ENCODE peak calls at places on chromosomes 13 and 19, in five cellular contexts. T is stomach, I is endothelial cell of umbilical vein, M is lung, V is HAP-1. K is an unnamed sample.

GRCh38 chr19:56946164-56946563 is 105.6 kb upstream of the PEG3 start:
- DNase-seq in T (no peak), I (no peak), M (no peak), V (no peak), K (no peak)

GRCh38 chr13:23905766-23906165 is 8.5 kb upstream of the C1QTNF9B start:
- DNase-seq in T (no peak), I (no peak), M (no peak), V (no peak), K (no peak)

GRCh38 chr19:12260861-12261260 is 33.8 kb downstream of the ZNF44 start:
- DNase-seq in T (no peak), I (no peak), M (no peak), V (no peak), K (no peak)

GRCh38 chr19:56720281-56720680 is 48.7 kb upstream of the ZNF835 start:
- DNase-seq in T (no peak), I (no peak), M (no peak), V (no peak), K (no peak)

GRCh38 chr19:1113278-1113985 is 9.6 kb downstream of the GPX4 start:
- DNase-seq in T (peak; percentile 97), I (peak; percentile 93), M (peak; percentile 94), V (peak; percentile 79), K (no peak)

GRCh38 chr13:33089311-33089710 is 73.1 kb downstream of the KL start:
- DNase-seq in T (no peak), I (no peak), M (no peak), V (no peak), K (no peak)

GRCh38 chr19:7645159-7645558 is 8.2 kb downstream of the STXBP2 start:
- DNase-seq in T (no peak), I (no peak), M (no peak), V (no peak), K (no peak)

GRCh38 chr13:30346159-30346788 is 38.9 kb upstream of the KATNAL1 start:
- DNase-seq in T (peak; percentile 59), I (no peak), M (no peak), V (no peak), K (no peak)

GRCh38 chr13:19601749-19602725 is 31.4 kb upstream of the MPHOSPH8 start:
- DNase-seq in T (peak; percentile 37), I (peak; percentile 52), M (no peak), V (peak; percentile 41), K (no peak)

GRCh38 chr13:98478134-98479129 is 98.5 kb downstream of the STK24 start:
- DNase-seq in T (no peak), I (peak; percentile 24), M (no peak), V (no peak), K (peak; percentile 86)

GRCh38 chr19:37977992-37978391 is 71.0 kb downstream of the SIPA1L3 start:
- DNase-seq in T (no peak), I (peak; percentile 37), M (no peak), V (no peak), K (no peak)

GRCh38 chr13:51781246-51782022 is 22.5 kb downstream of the DHRS12 start:
- DNase-seq in T (peak; percentile 61), I (peak; percentile 39), M (no peak), V (no peak), K (no peak)

GRCh38 chr13:110127986-110128511 is 178.9 kb downstream of the COL4A1 start:
- DNase-seq in T (no peak), I (no peak), M (peak; percentile 14), V (no peak), K (no peak)

GRCh38 chr13:33277946-33278345 is 7.6 kb downstream of the STARD13 start:
- DNase-seq in T (no peak), I (no peak), M (no peak), V (no peak), K (no peak)

DNA sequence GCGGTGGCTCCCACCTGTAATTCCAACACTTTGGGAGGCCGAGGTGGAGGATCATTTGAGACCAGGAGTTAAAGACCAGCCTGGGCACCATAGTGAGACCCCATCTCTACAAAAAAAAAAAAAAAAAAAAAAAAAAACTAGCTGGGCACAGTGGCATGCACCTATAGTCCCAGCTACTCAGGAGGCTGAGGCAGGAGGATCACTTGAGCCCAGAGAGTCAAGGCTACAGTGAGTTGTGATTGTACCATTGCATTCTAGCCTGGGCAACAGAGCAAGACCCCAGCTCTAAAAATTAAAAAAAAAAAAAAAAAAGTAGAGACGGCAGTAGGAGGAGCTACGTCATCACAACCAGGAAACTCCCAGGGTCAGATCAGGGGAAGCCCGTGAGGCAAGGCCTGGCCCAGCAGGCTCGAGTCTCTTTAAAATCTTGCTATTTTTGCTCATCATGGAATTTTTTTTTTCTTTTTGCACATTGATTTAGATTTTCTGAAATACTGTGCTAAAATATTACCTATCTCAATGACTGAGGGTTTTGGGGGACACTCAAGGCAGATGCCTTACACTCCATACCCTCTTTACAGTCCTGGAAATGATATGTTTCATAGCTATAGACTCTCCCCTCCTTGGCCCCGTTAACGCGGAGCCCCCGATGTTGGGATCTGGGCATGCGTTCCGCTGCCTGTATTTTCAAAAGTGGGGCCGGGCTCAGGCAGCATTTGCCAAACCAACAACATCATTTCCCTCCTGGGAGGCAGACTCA is 44.4 kb upstream of the USE1 start:
- DNase-seq in T (no peak), I (no peak), M (no peak), V (no peak), K (no peak)
- H3K36me3 ChIP-seq in T (peaks cover 100% of the 10 kb centered on the region), I (peaks cover 32% of the 10 kb centered on the region), M (peaks cover 68% of the 10 kb centered on the region), V (peaks cover 25% of the 10 kb centered on the region), K (peaks cover 1% of the 10 kb centered on the region)

GRCh38 chr19:42188665-42189064 is 28.8 kb downstream of the DEDD2 start:
- DNase-seq in T (no peak), I (no peak), M (no peak), V (no peak), K (no peak)

GRCh38 chr19:42185281-42185680 is 32.2 kb downstream of the DEDD2 start:
- DNase-seq in T (no peak), I (no peak), M (no peak), V (no peak), K (no peak)

GRCh38 chr19:42193294-42193693 is 24.2 kb downstream of the DEDD2 start:
- DNase-seq in T (no peak), I (no peak), M (no peak), V (no peak), K (no peak)

GRCh38 chr19:42191855-42192254 is 25.6 kb downstream of the DEDD2 start:
- DNase-seq in T (peak; percentile 61), I (no peak), M (peak; percentile 57), V (no peak), K (peak; percentile 71)

DNA sequence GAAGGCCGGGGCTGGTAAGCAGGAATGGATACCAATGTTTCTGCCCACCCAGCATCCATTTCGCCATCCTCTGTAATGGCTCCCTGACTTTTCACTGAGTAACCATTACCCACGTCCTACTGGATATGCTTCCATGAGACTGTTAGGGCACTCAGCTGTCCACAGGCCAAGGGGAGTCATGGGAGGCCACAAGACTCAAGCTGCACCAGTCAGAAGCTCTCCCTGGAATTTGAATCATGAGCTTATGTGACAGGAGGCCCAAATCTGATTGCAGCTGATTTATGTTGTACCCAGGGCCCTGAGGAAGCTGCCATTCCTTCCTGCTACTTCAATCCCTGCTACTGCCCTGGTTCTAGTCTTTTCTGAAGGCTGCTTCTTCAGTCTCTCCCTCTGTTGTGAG is 28.3 kb downstream of the DEDD2 start:
- DNase-seq in T (no peak), I (no peak), M (no peak), V (no peak), K (no peak)
- H3K36me3 ChIP-seq in T (no peaks in the 10 kb centered on the region), I (no peaks in the 10 kb centered on the region), M (no peaks in the 10 kb centered on the region), V (no peaks in the 10 kb centered on the region), K (no peaks in the 10 kb centered on the region)

DNA sequence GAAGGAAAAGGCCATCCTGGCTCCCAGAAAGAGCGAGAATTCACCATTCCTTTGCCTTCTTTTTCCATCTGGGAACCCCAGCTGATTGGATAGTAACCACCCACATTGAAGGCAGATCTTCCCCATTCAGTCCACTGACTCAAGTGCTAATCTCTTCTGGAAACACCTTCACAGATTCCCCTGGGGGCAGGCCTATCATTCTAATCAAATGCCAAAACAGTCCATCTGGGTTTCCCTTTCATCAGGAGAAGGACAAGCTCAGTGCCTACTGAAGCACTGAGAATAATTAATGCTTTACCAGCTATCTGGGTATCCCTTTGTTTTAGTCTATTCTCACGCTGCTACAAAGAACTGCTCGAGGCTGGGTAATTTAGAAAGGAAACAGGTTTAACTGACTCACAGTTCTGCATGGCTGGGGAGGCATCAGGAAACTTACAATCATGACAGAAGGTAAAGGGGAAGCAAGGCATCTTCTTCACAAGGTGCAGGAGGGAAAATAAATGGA is 293.2 kb downstream of the ENOX1 start:
- DNase-seq in T (no peak), I (no peak), M (no peak), V (no peak), K (peak; percentile 5)
- H3K36me3 ChIP-seq in T (no peaks in the 10 kb centered on the region), I (no peaks in the 10 kb centered on the region), M (no peaks in the 10 kb centered on the region), V (no peaks in the 10 kb centered on the region), K (no peaks in the 10 kb centered on the region)

DNA sequence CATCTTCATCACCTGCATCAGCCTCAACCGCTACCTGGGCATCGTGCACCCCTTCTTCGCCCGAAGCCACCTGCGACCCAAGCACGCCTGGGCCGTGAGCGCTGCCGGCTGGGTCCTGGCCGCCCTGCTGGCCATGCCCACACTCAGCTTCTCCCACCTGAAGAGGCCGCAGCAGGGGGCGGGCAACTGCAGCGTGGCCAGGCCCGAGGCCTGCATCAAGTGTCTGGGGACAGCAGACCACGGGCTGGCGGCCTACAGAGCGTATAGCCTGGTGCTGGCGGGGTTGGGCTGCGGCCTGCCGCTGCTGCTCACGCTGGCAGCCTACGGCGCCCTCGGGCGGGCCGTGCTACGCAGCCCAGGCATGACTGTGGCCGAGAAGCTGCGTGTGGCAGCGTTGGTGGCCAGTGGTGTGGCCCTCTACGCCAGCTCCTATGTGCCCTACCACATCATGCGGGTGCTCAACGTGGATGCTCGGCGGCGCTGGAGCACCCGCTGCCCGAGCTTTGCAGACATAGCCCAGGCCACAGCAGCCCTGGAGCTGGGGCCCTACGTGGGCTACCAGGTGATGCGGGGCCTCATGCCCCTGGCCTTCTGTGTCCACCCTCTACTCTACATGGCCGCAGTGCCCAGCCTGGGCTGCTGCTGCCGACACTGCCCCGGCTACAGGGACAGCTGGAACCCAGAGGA is 2.6 kb downstream of the P2RY11 start:
- DNase-seq in T (no peak), I (no peak), M (no peak), V (no peak), K (no peak)
- H3K36me3 ChIP-seq in T (peaks cover 85% of the 10 kb centered on the region), I (peaks cover 50% of the 10 kb centered on the region), M (peaks cover 67% of the 10 kb centered on the region), V (peaks cover 75% of the 10 kb centered on the region), K (peaks cover 5% of the 10 kb centered on the region)